ENCODE peak calls at places on chromosome 2, in five cellular contexts. C is astrocyte of the cerebellum, W is psoas muscle, Q is body of pancreas, O is fibroblast of the aortic adventitia. N is an unnamed sample.

GRCh38 chr2:241896746-241897201 is 27.2 kb downstream of the RTP5 start:
- DNase-seq in C (no peak), W (no peak), Q (peak; percentile 4), O (no peak), N (no peak)

GRCh38 chr2:180056367-180057118 is 49.4 kb upstream of the CWC22 start:
- DNase-seq in C (no peak), W (no peak), Q (no peak), O (no peak), N (no peak)

GRCh38 chr2:62382122-62382521 is 123.9 kb downstream of the TMEM17 start:
- DNase-seq in C (no peak), W (no peak), Q (no peak), O (no peak), N (no peak)

GRCh38 chr2:85183078-85183477 is 49.9 kb downstream of the TCF7L1 start:
- DNase-seq in C (no peak), W (no peak), Q (no peak), O (no peak), N (no peak)

GRCh38 chr2:154623819-154624218 is 74.7 kb upstream of the KCNJ3 start:
- DNase-seq in C (peak; percentile 31), W (no peak), Q (peak; percentile 65), O (peak; percentile 6), N (no peak)

GRCh38 chr2:238475571-238475970 is 48.8 kb downstream of the ASB1 start:
- DNase-seq in C (no peak), W (no peak), Q (no peak), O (no peak), N (no peak)

GRCh38 chr2:100235098-100235497 is 87.2 kb downstream of the LONRF2 start:
- DNase-seq in C (no peak), W (no peak), Q (no peak), O (no peak), N (no peak)

GRCh38 chr2:72991980-72992733 is 74.8 kb downstream of the EMX1 start:
- DNase-seq in C (no peak), W (peak; percentile 20), Q (no peak), O (no peak), N (no peak)

GRCh38 chr2:110219496-110220192 is 7.3 kb upstream of the MTLN start:
- DNase-seq in C (peak; percentile 37), W (no peak), Q (no peak), O (peak; percentile 45), N (no peak)

GRCh38 chr2:159715451-159715850 is 3.1 kb downstream of the MARCHF7 start:
- DNase-seq in C (no peak), W (no peak), Q (no peak), O (no peak), N (no peak)

GRCh38 chr2:212611026-212611425 is 72.4 kb upstream of the ERBB4 start:
- DNase-seq in C (no peak), W (no peak), Q (no peak), O (no peak), N (no peak)

GRCh38 chr2:168241208-168241607 is 6.2 kb downstream of the STK39 start:
- DNase-seq in C (no peak), W (no peak), Q (no peak), O (no peak), N (no peak)

GRCh38 chr2:72115361-72116080 is 32.1 kb downstream of the CYP26B1 start:
- DNase-seq in C (peak; percentile 79), W (no peak), Q (no peak), O (peak; percentile 87), N (peak; percentile 40)

GRCh38 chr2:212959469-212960117 is 191.8 kb downstream of the IKZF2 start:
- DNase-seq in C (no peak), W (no peak), Q (no peak), O (no peak), N (no peak)

GRCh38 chr2:64652231-64653173 is 1.2 kb downstream of the SERTAD2 start:
- DNase-seq in C (no peak), W (peak; percentile 74), Q (peak; percentile 63), O (peak; percentile 75), N (no peak)

GRCh38 chr2:209872675-209873074 is 101.0 kb downstream of the UNC80 start:
- DNase-seq in C (peak; percentile 97), W (peak; percentile 44), Q (peak; percentile 34), O (no peak), N (no peak)

GRCh38 chr2:109148991-109149645 is 20.1 kb downstream of the SH3RF3 start:
- DNase-seq in C (no peak), W (no peak), Q (no peak), O (no peak), N (no peak)

GRCh38 chr2:37287966-37288365 is 36.7 kb downstream of the PRKD3 start:
- DNase-seq in C (no peak), W (no peak), Q (no peak), O (no peak), N (no peak)

GRCh38 chr2:219627105-219628100 is at the start of gene SLC4A3:
- DNase-seq in C (no peak), W (peak; percentile 48), Q (peak; percentile 44), O (peak; percentile 11), N (no peak)
- H3K4me3 ChIP-seq in C (peak within 1 kb of the TSS; percentile 60), W (peak within 1 kb of the TSS; percentile 70), Q (peak within 1 kb of the TSS; percentile 37), O (peak within 1 kb of the TSS; percentile 64), N (peak within 1 kb of the TSS; percentile 60)

GRCh38 chr2:20222769-20223344 is 2.1 kb downstream of the SDC1 start:
- DNase-seq in C (no peak), W (no peak), Q (no peak), O (no peak), N (no peak)
- TF ChIP-seq CTCF in C (no peak), W (no peak), Q (no peak), O (no peak), N (no peak)

DNA sequence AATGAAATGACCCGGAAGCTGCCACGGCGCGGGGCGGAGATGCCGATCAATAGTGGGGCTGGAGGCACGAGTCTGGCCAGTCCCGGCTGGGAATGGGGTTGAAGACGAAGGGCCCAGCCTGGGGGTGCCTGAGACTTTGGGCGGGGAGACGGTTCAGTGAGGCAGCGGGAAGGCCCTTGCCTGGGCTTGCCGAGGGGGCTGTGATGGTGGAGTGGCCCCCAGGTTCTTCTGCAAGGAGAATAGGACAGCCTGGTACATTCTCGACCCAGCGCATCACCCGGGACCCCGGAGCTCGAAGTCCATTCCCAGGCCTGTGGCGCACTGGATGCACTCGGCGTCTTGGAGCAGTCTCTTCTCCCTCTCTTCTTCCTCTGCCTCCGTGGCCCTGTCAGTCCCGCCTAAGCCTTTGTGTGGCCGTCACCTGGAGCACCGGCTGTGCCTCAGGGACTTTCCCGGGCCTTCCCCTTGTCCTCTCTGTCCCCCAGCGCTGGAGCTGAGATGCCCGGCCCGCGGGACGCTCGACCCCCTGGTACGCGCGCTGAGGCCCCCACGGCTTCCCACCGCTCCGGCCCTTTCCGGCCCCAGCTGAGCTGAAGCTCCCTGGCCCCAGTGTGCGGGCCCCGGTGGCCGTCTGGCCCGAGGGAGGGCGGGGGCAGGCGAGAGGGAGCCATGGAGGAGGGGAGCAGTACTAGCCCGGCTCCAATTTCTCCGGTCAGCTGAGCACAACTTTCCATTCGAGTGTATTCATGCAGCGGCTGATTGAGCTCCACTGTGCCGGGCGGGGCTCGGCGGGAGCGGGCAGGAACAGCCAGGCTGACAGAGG is 8.0 kb downstream of the SIX3 start:
- DNase-seq in C (peak; percentile 16), W (peak; percentile 40), Q (no peak), O (peak; percentile 46), N (no peak)
- H3K4me3 ChIP-seq in C (peak overlapping the region; percentile 25), W (peak overlapping the region; percentile 7), Q (no peak overlapping the region), O (no peak overlapping the region), N (no peak overlapping the region)

DNA sequence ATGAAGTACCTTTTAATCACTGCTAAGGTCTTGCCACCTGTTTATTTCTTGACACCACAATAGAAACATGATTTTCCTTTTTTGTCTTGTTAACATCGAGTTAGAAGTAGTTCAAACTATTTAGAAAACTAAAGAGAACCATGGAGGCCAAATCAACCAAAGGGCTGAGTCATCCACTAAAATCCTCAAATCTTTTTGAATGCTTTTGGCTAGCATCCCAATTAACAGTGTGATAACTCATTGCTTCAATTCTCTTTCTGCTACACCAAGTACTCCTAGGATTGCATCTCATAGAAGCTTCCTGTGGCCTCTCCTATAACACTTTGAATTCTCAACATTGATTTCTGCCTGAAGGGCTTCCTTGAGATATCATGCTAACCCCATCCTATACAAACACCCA is 159.9 kb upstream of the MMADHC start:
- DNase-seq in C (peak; percentile 79), W (no peak), Q (no peak), O (no peak), N (no peak)
- TF ChIP-seq CTCF in C (no peak), W (no peak), Q (no peak), O (no peak), N (no peak)

N was measured in AG04449.